ENCODE peak calls at places on chromosomes 12 and 14, in four cellular contexts. Z is tibial nerve, H is ovary, F is right atrium auricular region. U is an unnamed sample.

GRCh38 chr12:107760817-107761501 is at the start of gene PRDM4:
- DNase-seq in Z (peak), H (peak), F (peak), U (peak)

GRCh38 chr14:75044322-75044721 is 6.9 kb downstream of the MLH3 start:
- DNase-seq in Z (no peak), H (no peak), F (no peak), U (no peak)

GRCh38 chr12:96258451-96258933 is 64.3 kb downstream of the ELK3 start:
- DNase-seq in Z (no peak), H (peak), F (no peak), U (no peak)

GRCh38 chr12:20194171-20194570 is 174.2 kb upstream of the PDE3A start:
- DNase-seq in Z (no peak), H (peak), F (no peak), U (no peak)

GRCh38 chr14:105576525-105577088 is 50.2 kb downstream of the TMEM121 start:
- DNase-seq in Z (no peak), H (no peak), F (no peak), U (no peak)

GRCh38 chr12:25648460-25648859 is 95.4 kb upstream of the LMNTD1 start:
- DNase-seq in Z (no peak), H (no peak), F (peak), U (no peak)

GRCh38 chr12:105590571-105590970 is 260.1 kb downstream of the C12orf75 start:
- DNase-seq in Z (no peak), H (no peak), F (no peak), U (no peak)

GRCh38 chr12:82953397-82953796 is 266.7 kb downstream of the TMTC2 start:
- DNase-seq in Z (no peak), H (no peak), F (no peak), U (no peak)

GRCh38 chr12:12439636-12440035 is 82.8 kb downstream of the BORCS5 start:
- DNase-seq in Z (no peak), H (no peak), F (no peak), U (no peak)

GRCh38 chr12:124557518-124558223 is 9.7 kb downstream of the NCOR2 start:
- DNase-seq in Z (no peak), H (no peak), F (no peak), U (peak)

GRCh38 chr14:72555609-72556000 is 338.3 kb downstream of the DPF3 start:
- DNase-seq in Z (no peak), H (no peak), F (no peak), U (no peak)

GRCh38 chr14:99286761-99287160 is 14.8 kb upstream of the BCL11B start:
- DNase-seq in Z (no peak), H (no peak), F (no peak), U (no peak)

GRCh38 chr12:65881965-65882413 is 57.7 kb downstream of the HMGA2 start:
- DNase-seq in Z (peak), H (peak), F (peak), U (peak)

GRCh38 chr12:121598672-121599287 is 18.0 kb upstream of the KDM2B start:
- DNase-seq in Z (no peak), H (no peak), F (no peak), U (no peak)

GRCh38 chr14:70873627-70874026 is 33.6 kb upstream of the PCNX1 start:
- DNase-seq in Z (no peak), H (no peak), F (no peak), U (no peak)

GRCh38 chr14:39203659-39204606 is 28.9 kb downstream of the PNN start:
- DNase-seq in Z (no peak), H (no peak), F (no peak), U (no peak)

GRCh38 chr14:37874429-37875109 is 279.1 kb downstream of the TTC6 start:
- DNase-seq in Z (peak), H (peak), F (peak), U (peak)

GRCh38 chr14:77638738-77639137 is 22.3 kb upstream of the SPTLC2 start:
- DNase-seq in Z (no peak), H (no peak), F (no peak), U (no peak)

GRCh38 chr12:121580959-121581680 is at the start of gene KDM2B:
- DNase-seq in Z (peak), H (peak), F (peak), U (peak)

GRCh38 chr12:115619061-115619460 is 658.4 kb downstream of the MED13L start:
- DNase-seq in Z (no peak), H (no peak), F (no peak), U (no peak)

GRCh38 chr12:21502164-21502496 is 541 bp downstream of the GOLT1B start:
- DNase-seq in Z (no peak), H (no peak), F (no peak), U (no peak)

GRCh38 chr14:21527320-21527679 is 1.2 kb upstream of the SALL2 start:
- DNase-seq in Z (no peak), H (no peak), F (no peak), U (no peak)

GRCh38 chr14:92651106-92651792 is 97.2 kb downstream of the LGMN start:
- DNase-seq in Z (no peak), H (no peak), F (no peak), U (peak)

GRCh38 chr12:101570022-101570421 is 24.7 kb upstream of the MYBPC1 start:
- DNase-seq in Z (no peak), H (no peak), F (no peak), U (no peak)

DNA sequence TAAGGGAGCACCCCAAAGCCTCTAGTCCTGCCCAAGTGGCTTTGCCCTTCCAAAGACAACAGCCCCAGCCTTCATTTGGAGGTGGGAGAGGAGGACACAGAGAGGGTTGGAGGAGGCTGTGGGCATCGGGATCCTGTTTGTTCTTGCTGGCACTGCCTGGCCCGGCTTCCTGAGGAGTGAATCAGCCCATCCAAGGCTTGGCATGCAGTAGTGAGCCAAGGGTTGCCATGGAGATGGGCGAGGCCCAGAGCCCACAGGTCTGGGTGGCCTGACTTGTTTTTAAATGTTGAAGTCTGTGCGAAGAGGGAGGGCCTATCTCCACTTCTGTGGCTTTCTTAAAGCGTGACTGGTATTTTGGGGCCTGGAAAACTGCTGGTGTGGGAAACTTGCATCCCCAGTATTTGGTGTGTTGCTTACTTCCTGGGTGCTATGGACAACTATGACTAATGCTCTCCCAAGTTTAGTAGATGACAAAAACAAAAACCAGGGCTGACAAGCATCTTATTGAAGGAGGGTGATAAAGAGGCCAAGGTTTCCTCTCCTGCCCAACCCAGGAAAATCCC is 15.8 kb downstream of the CD9 start:
- DNase-seq in Z (peak), H (no peak), F (no peak), U (peak)
- H3K27ac ChIP-seq in Z (peak), H (no peak), F (peak), U (peak)

GRCh38 chr12:55702861-55703260 is 4.8 kb downstream of the ITGA7 start:
- DNase-seq in Z (no peak), H (no peak), F (no peak), U (no peak)

GRCh38 chr12:55703288-55703687 is 4.4 kb downstream of the ITGA7 start:
- DNase-seq in Z (no peak), H (no peak), F (no peak), U (peak)

GRCh38 chr12:55704824-55705780 is 2.6 kb downstream of the ITGA7 start:
- DNase-seq in Z (no peak), H (no peak), F (no peak), U (no peak)

GRCh38 chr12:55705802-55706402 is 1.8 kb downstream of the ITGA7 start:
- DNase-seq in Z (no peak), H (no peak), F (no peak), U (no peak)

GRCh38 chr12:55703976-55704761 is 3.5 kb downstream of the ITGA7 start:
- DNase-seq in Z (no peak), H (peak), F (no peak), U (peak)
- H3K27ac ChIP-seq in Z (peak), H (no peak), F (peak), U (no peak)

DNA sequence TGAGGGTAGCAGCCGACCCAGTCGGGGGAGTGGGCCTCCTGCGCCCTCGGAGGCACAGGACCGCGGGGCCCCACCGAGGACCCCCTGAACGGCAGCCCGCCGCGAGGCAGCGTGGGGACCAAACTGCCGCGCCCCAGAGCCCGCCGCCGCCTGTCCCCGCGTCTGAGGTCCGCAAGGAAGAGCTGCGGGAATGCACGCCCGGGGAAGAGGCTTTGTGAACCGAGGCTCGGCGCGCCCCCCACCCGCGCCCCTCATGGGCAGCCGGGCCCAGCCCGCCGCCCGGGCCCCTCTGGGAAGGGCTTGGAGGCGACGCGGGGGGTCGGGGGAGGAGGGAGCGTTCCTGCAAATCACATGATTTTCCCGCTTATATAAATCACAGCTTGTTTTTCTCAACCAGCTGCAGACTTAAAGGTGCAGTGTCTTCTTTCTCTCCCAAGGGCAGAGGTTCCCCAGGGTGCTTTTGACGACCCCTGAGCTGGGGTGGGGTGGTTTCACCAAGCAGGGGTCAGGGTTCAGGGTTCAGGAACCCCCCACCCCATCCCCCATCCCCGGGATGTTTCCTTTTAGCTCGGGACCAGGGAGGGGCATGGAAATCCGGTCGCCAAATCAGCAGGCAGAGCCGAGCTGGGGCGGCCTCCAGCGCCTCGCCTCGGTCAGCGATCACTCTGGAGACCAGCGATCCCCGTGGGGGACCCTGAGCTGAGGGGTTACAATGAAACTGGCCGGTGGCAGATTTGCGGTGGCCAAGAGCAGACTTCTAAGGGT is 44.7 kb upstream of the ATP23 start:
- DNase-seq in Z (peak), H (peak), F (peak), U (peak)
- H3K27ac ChIP-seq in Z (peak), H (peak), F (peak), U (peak)

GRCh38 chr14:52352546-52352945 is 38.4 kb downstream of the PTGER2 start:
- DNase-seq in Z (no peak), H (no peak), F (no peak), U (no peak)
- H3K27ac ChIP-seq in Z (no peak), H (no peak), F (no peak), U (no peak)

DNA sequence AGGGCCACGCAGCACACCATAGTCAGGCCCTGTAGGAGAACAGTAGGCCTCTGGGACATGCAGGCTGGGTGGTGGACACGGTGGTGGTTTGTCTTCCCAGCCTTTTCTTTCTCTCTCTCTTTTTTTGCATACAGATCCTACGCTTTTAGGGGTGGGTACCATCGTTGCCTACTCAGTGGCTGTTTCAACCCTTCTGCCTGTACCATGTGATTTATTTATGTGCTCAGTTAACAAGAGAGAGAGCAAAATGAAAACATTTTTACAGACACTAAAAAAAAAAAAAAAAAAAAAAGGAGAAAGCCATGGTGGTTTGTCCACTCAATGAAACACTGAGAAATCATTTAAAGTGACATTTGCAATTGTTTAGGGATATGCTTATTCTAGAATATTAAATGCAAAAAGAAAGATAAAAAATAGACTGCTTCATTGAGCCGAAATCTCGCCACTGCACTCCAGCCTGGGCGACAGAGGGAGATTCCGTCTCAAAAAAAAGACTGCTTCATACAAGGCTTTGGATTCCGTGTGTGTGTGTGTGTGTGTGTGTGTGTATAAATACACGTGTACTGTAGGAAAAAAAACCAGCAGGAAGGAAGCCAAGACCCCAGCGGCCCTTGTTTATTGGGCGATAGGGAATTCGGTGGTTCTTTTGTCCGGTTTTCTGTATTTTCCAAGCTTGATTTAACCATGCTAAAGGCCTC is 3.3 kb upstream of the ZNF839 start:
- DNase-seq in Z (peak), H (peak), F (no peak), U (no peak)
- H3K27ac ChIP-seq in Z (peak), H (no peak), F (peak), U (peak)

DNA sequence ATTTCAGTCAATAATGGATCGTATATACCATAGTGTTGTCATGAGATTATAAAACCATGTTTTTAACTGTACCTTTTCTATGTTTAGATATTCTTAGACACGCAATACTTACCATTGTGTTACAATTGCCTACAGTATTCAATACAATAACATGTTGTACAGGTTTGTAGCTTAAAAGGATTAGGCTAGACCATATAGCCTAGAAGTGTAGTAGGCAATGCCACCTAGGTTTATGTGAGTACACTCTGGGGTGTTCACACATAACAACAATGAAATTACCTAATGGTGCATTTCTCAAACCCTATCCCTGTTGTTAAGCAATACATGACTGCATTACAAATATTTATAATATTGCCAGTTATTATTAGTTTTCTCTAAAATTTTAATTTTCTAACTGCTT is 144.2 kb downstream of the KCNC2 start:
- DNase-seq in Z (no peak), H (no peak), F (no peak), U (no peak)
- H3K27ac ChIP-seq in Z (no peak), H (no peak), F (no peak), U (no peak)

DNA sequence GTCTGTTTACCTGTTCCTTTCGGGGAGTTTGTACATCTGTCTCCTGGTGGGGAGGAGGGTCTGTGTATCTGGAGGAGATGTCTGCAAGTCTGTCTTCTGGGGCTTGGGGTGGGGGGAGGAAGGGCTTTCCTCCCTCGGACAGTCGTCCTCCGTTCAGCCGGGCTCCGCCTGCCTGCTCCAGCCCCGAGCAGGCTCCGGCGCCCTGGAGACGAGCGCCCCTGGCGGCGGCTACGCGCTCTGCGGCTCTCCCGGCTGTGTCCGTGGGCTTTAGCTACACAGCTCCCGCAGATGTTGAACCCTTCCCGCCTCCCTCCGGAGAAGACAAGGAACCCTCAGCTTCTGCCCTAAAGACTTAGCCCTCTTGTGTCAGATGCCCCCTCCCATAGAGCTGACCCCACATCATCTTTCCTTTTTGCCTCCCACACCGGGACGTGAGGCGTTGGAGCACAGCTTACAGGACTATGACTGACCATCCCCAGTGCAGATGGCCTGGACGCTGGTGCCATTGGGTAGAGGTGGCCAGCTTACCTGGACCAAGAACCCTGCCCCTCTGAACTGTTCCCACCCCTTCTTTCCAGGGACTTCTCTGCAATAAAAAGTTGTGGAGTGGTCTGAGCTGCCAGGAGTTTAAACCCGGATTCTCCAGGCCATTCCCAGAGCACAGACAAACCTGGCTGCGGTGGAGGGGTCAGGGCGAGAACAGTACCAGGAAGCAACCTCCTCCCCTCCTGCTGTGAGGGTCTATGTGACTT is 4.7 kb downstream of the KRT86 start:
- DNase-seq in Z (peak), H (peak), F (peak), U (peak)
- H3K27ac ChIP-seq in Z (no peak), H (no peak), F (peak), U (no peak)

DNA sequence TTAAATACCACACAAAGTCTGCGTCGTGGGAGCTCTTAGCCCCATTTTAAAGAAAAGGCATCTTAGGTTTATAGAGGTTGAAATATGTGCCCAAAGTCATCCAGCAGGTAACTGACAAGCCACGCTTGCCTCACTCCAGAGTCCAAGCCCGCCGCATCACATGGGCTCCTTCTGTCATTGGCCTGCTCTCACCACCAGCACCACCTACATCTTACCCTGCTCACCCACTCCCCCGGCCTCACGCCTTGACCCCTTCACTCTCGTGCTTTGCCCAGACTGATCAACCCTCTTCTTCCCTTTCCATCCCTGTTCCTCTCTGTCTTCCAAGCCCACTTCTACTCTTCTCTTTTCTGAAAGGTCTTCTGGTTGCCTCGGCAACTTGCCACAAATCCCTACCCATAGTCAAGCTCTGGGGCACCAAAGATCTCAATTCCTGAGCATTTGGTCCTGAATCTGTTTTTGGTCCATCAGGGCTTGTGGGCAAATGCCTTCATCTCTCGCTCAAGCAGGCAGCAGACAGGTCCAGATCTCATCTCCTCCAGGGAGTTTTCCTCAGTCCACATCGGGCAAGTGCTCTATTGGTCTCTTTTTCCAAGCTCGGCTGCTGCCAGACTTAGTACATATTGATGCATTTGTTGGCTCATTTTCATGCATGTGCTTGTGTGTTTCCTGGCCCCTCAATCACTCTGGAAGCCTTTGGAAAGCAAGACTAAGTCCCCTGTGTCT is 3.5 kb upstream of the KRT1 start:
- DNase-seq in Z (no peak), H (no peak), F (no peak), U (no peak)
- H3K27ac ChIP-seq in Z (no peak), H (no peak), F (no peak), U (no peak)